ENCODE peak calls at places on chromosomes 3 and 15, in seven cellular contexts. K, S, I, M, F, R and P are unnamed samples. For H3K4me1, the result is how much of the 10 kb centered on the place peaks cover.

GRCh38 chr15:101399431-101399830 is 90.1 kb downstream of the PCSK6 start:
- DNase-seq in K (no peak), S (no peak), I (no peak), M (no peak), F (no peak), R (peak), P (peak)

GRCh38 chr3:143307613-143308183 is 188.1 kb downstream of the CHST2 start:
- DNase-seq in K (no peak), S (no peak), I (peak), M (no peak), F (peak), R (no peak), P (no peak)

GRCh38 chr3:184338538-184338945 is 1.1 kb downstream of the FAM131A start:
- DNase-seq in K (no peak), S (peak), I (peak), M (no peak), F (no peak), R (peak), P (no peak)

GRCh38 chr15:99408236-99409096 is 157.2 kb downstream of the LRRC28 start:
- DNase-seq in K (no peak), S (no peak), I (no peak), M (no peak), F (no peak), R (no peak), P (no peak)

GRCh38 chr3:23319913-23320312 is 116.8 kb downstream of the UBE2E2 start:
- DNase-seq in K (no peak), S (no peak), I (no peak), M (no peak), F (no peak), R (no peak), P (no peak)

GRCh38 chr15:20340331-20340811 is 201.2 kb downstream of the GOLGA6L6 start:
- DNase-seq in K (no peak), S (peak), I (no peak), M (peak), F (no peak), R (peak), P (peak)

GRCh38 chr15:72168131-72168825 is 29.3 kb downstream of the GRAMD2A start:
- DNase-seq in K (no peak), S (no peak), I (peak), M (no peak), F (peak), R (no peak), P (no peak)

GRCh38 chr3:153379516-153379915 is 217.5 kb downstream of the RAP2B start:
- DNase-seq in K (no peak), S (no peak), I (no peak), M (no peak), F (no peak), R (no peak), P (no peak)

GRCh38 chr3:99783009-99783573 is 34.6 kb upstream of the CMSS1 start:
- DNase-seq in K (no peak), S (no peak), I (peak), M (no peak), F (no peak), R (no peak), P (no peak)

GRCh38 chr3:14230729-14231128 is 52.1 kb downstream of the LSM3 start:
- DNase-seq in K (no peak), S (no peak), I (no peak), M (no peak), F (no peak), R (no peak), P (no peak)

GRCh38 chr3:129001817-129002572 is 891 bp downstream of the EFCC1 start:
- DNase-seq in K (no peak), S (no peak), I (peak), M (no peak), F (no peak), R (no peak), P (no peak)

GRCh38 chr3:24344784-24345439 is 149.7 kb downstream of the THRB start:
- DNase-seq in K (no peak), S (no peak), I (peak), M (no peak), F (no peak), R (no peak), P (no peak)

GRCh38 chr15:67322481-67322880 is 67.9 kb downstream of the IQCH start:
- DNase-seq in K (no peak), S (no peak), I (peak), M (no peak), F (no peak), R (no peak), P (no peak)

GRCh38 chr15:57158997-57159668 is 217.2 kb upstream of the CGNL1 start:
- DNase-seq in K (no peak), S (no peak), I (no peak), M (no peak), F (no peak), R (no peak), P (no peak)
- H3K4me1 ChIP-seq in K (under half), S (under half), I (under half), M (under half), F (under half), R (under half), P (under half)

DNA sequence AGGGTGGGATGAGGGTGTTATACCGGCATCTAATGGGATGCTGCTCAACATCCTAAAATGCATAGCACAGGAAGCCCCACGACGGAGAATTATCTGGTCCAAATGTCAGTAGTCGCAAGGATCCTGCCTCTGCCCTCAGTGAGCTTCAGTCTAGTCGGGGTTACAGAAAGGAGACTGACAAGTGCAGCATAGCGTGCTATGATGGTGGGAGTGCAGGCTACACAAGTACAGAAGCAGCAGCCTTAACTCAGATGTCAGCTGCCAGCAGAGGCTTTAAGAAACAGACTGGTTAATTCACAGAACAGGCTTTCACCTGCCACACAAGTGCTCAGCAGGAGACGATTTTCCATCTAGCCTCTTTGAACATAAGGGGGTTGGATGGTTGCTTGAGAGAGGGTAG is 6.9 kb downstream of the LRRN1 start:
- DNase-seq in K (no peak), S (no peak), I (no peak), M (no peak), F (no peak), R (no peak), P (no peak)
- H3K4me1 ChIP-seq in K (under half), S (under half), I (under half), M (under half), F (under half), R (under half), P (under half)

GRCh38 chr3:45551214-45552010 is 43.1 kb upstream of the LIMD1 start:
- DNase-seq in K (no peak), S (no peak), I (peak), M (no peak), F (no peak), R (no peak), P (peak)
- H3K4me1 ChIP-seq in K (under half), S (under half), I (half or more), M (half or more), F (under half), R (under half), P (half or more)

GRCh38 chr3:52250122-52250521 is 4.6 kb downstream of the PPM1M start:
- DNase-seq in K (no peak), S (no peak), I (no peak), M (no peak), F (no peak), R (no peak), P (no peak)
- H3K4me1 ChIP-seq in K (under half), S (under half), I (under half), M (under half), F (under half), R (under half), P (half or more)

DNA sequence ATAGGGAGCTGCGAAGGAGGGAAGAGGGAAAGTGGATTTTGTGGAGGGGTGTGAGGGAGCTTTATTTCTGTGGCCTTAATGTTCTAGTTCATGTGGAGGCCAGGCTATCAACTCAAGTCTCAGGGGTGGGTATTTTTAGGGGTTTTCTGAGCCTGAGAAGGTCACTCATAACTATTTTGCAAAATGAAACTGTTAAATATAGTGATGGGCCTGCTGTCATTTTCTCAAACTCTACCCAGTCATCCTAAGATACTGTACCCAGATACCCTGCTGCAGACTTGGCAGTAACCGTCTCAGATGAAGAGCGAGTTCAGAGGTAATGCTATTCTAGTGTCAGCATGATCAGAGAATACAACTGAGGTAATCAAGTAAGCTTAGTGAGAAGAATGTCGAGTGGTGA is 545.0 kb upstream of the TBL1XR1 start:
- DNase-seq in K (no peak), S (no peak), I (no peak), M (no peak), F (no peak), R (no peak), P (no peak)
- H3K4me1 ChIP-seq in K (under half), S (under half), I (under half), M (under half), F (under half), R (under half), P (under half)

GRCh38 chr3:111803123-111803593 is 55.9 kb upstream of the PHLDB2 start:
- DNase-seq in K (no peak), S (peak), I (peak), M (no peak), F (no peak), R (no peak), P (peak)
- H3K4me1 ChIP-seq in K (under half), S (under half), I (under half), M (under half), F (under half), R (under half), P (under half)

GRCh38 chr3:171965088-171965712 is 74.2 kb upstream of the FNDC3B start:
- DNase-seq in K (no peak), S (no peak), I (no peak), M (no peak), F (no peak), R (no peak), P (no peak)

GRCh38 chr3:171962137-171962720 is 77.1 kb upstream of the FNDC3B start:
- DNase-seq in K (no peak), S (no peak), I (no peak), M (no peak), F (peak), R (no peak), P (no peak)

GRCh38 chr3:171966533-171967136 is 72.7 kb upstream of the FNDC3B start:
- DNase-seq in K (no peak), S (no peak), I (no peak), M (no peak), F (no peak), R (no peak), P (no peak)

GRCh38 chr3:171960159-171960558 is 79.2 kb upstream of the FNDC3B start:
- DNase-seq in K (no peak), S (no peak), I (no peak), M (no peak), F (no peak), R (no peak), P (no peak)

GRCh38 chr3:171963546-171963945 is 75.8 kb upstream of the FNDC3B start:
- DNase-seq in K (no peak), S (no peak), I (no peak), M (no peak), F (no peak), R (no peak), P (no peak)
- H3K4me1 ChIP-seq in K (under half), S (under half), I (under half), M (under half), F (under half), R (under half), P (under half)

DNA sequence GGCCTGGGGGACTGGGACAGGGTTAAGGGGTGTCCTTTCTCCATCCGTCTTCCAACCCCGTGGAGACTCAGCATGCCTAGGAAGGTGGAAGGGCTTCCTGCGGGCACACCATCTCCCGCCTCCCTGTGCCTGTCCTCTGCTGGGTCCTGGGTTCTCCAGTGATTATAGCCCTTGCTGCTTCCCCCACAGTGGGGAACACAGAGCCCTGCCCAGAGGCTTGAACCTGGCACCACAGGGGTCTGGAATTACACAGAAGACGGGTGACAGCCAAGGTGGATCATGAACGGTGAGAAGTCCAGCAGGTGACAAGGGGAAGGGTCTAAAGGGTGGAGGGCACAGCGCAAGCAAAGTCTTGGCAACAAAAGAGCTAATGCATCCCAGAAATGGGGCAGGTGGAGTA is 6.2 kb upstream of the SEMA3B start:
- DNase-seq in K (no peak), S (no peak), I (no peak), M (no peak), F (no peak), R (no peak), P (no peak)
- H3K4me1 ChIP-seq in K (under half), S (half or more), I (half or more), M (under half), F (under half), R (under half), P (half or more)